ENCODE peak calls at places on chromosomes 3 and 15, in six cellular contexts. One of them, this sample, is unnamed.

GRCh38 chr3:179811321-179812095 is 158.7 kb downstream of the USP13 start:
- DNase-seq in body of pancreas: peak; percentile 65
- DNase-seq in CD8-positive, alpha-beta T cell: no peak
- DNase-seq in heart right ventricle: peak; percentile 23
- DNase-seq in heart left ventricle: no peak
- DNase-seq in lower lobe of right lung: no peak
- DNase-seq in this sample: no peak

GRCh38 chr15:61049934-61050333 is 179.2 kb downstream of the RORA start:
- DNase-seq in lower lobe of right lung: no peak
- DNase-seq in body of pancreas: no peak
- DNase-seq in heart left ventricle: no peak
- DNase-seq in CD8-positive, alpha-beta T cell: no peak
- DNase-seq in heart right ventricle: no peak
- DNase-seq in this sample: no peak

GRCh38 chr3:172905480-172905850 is 154.9 kb downstream of the ECT2 start:
- DNase-seq in heart left ventricle: no peak
- DNase-seq in body of pancreas: no peak
- DNase-seq in CD8-positive, alpha-beta T cell: no peak
- DNase-seq in lower lobe of right lung: no peak
- DNase-seq in heart right ventricle: no peak
- DNase-seq in this sample: no peak

GRCh38 chr3:11651900-11652299 is 8.2 kb upstream of the VGLL4 start:
- DNase-seq in CD8-positive, alpha-beta T cell: no peak
- DNase-seq in heart left ventricle: no peak
- DNase-seq in body of pancreas: no peak
- DNase-seq in heart right ventricle: no peak
- DNase-seq in lower lobe of right lung: no peak
- DNase-seq in this sample: no peak

GRCh38 chr3:179723617-179724016 is 70.8 kb downstream of the USP13 start:
- DNase-seq in body of pancreas: no peak
- DNase-seq in heart right ventricle: no peak
- DNase-seq in heart left ventricle: no peak
- DNase-seq in lower lobe of right lung: no peak
- DNase-seq in CD8-positive, alpha-beta T cell: no peak
- DNase-seq in this sample: no peak

GRCh38 chr15:74780523-74780982 is 1.3 kb upstream of the CSK start:
- DNase-seq in lower lobe of right lung: no peak
- DNase-seq in heart right ventricle: no peak
- DNase-seq in body of pancreas: no peak
- DNase-seq in CD8-positive, alpha-beta T cell: no peak
- DNase-seq in heart left ventricle: no peak
- DNase-seq in this sample: no peak

GRCh38 chr3:48692551-48692950 is 6.8 kb upstream of the NCKIPSD start:
- DNase-seq in heart right ventricle: no peak
- DNase-seq in CD8-positive, alpha-beta T cell: no peak
- DNase-seq in lower lobe of right lung: no peak
- DNase-seq in body of pancreas: no peak
- DNase-seq in heart left ventricle: no peak
- DNase-seq in this sample: no peak

GRCh38 chr3:95235916-95236315 is 1173.1 kb downstream of the NSUN3 start:
- DNase-seq in CD8-positive, alpha-beta T cell: no peak
- DNase-seq in body of pancreas: no peak
- DNase-seq in lower lobe of right lung: no peak
- DNase-seq in heart left ventricle: no peak
- DNase-seq in heart right ventricle: no peak
- DNase-seq in this sample: no peak

GRCh38 chr3:195194559-195195161 is 76.3 kb downstream of the XXYLT1 start:
- DNase-seq in heart right ventricle: no peak
- DNase-seq in body of pancreas: no peak
- DNase-seq in lower lobe of right lung: no peak
- DNase-seq in heart left ventricle: no peak
- DNase-seq in CD8-positive, alpha-beta T cell: no peak
- DNase-seq in this sample: no peak

GRCh38 chr3:138653567-138653966 is 45.0 kb downstream of the FAIM start:
- DNase-seq in CD8-positive, alpha-beta T cell: no peak
- DNase-seq in lower lobe of right lung: no peak
- DNase-seq in body of pancreas: peak; percentile 36
- DNase-seq in heart right ventricle: no peak
- DNase-seq in heart left ventricle: no peak
- DNase-seq in this sample: no peak
- H3K9me3 ChIP-seq in CD8-positive, alpha-beta T cell: no peaks in the 10 kb centered on the region
- H3K9me3 ChIP-seq in lower lobe of right lung: peaks cover under 1% of the 10 kb centered on the region
- H3K9me3 ChIP-seq in body of pancreas: no peaks in the 10 kb centered on the region
- H3K9me3 ChIP-seq in heart right ventricle: no peaks in the 10 kb centered on the region
- H3K9me3 ChIP-seq in heart left ventricle: no peaks in the 10 kb centered on the region
- H3K9me3 ChIP-seq in this sample: no peaks in the 10 kb centered on the region

GRCh38 chr3:112114558-112115160 is 18.4 kb downstream of the GCSAM start:
- DNase-seq in lower lobe of right lung: no peak
- DNase-seq in body of pancreas: no peak
- DNase-seq in heart right ventricle: no peak
- DNase-seq in heart left ventricle: no peak
- DNase-seq in CD8-positive, alpha-beta T cell: no peak
- DNase-seq in this sample: no peak
- H3K4me3 ChIP-seq in lower lobe of right lung: no peak overlapping the region
- H3K4me3 ChIP-seq in body of pancreas: no peak overlapping the region
- H3K4me3 ChIP-seq in heart right ventricle: no peak overlapping the region
- H3K4me3 ChIP-seq in heart left ventricle: no peak overlapping the region
- H3K4me3 ChIP-seq in CD8-positive, alpha-beta T cell: no peak overlapping the region
- H3K4me3 ChIP-seq in this sample: no peak overlapping the region

GRCh38 chr3:101200461-101200860 is 119.9 kb downstream of the IMPG2 start:
- DNase-seq in body of pancreas: no peak
- DNase-seq in heart left ventricle: no peak
- DNase-seq in heart right ventricle: no peak
- DNase-seq in CD8-positive, alpha-beta T cell: no peak
- DNase-seq in lower lobe of right lung: no peak
- DNase-seq in this sample: no peak

GRCh38 chr3:101204246-101204645 is 116.1 kb downstream of the IMPG2 start:
- DNase-seq in heart right ventricle: no peak
- DNase-seq in body of pancreas: no peak
- DNase-seq in CD8-positive, alpha-beta T cell: no peak
- DNase-seq in lower lobe of right lung: no peak
- DNase-seq in heart left ventricle: no peak
- DNase-seq in this sample: no peak

GRCh38 chr3:101202640-101203039 is 117.7 kb downstream of the IMPG2 start:
- DNase-seq in lower lobe of right lung: no peak
- DNase-seq in CD8-positive, alpha-beta T cell: no peak
- DNase-seq in heart left ventricle: no peak
- DNase-seq in body of pancreas: no peak
- DNase-seq in heart right ventricle: no peak
- DNase-seq in this sample: no peak

GRCh38 chr3:101203411-101203810 is 117.0 kb downstream of the IMPG2 start:
- DNase-seq in heart right ventricle: no peak
- DNase-seq in heart left ventricle: no peak
- DNase-seq in CD8-positive, alpha-beta T cell: no peak
- DNase-seq in body of pancreas: no peak
- DNase-seq in lower lobe of right lung: no peak
- DNase-seq in this sample: no peak
- H3K27ac ChIP-seq in heart right ventricle: no peak overlapping the region
- H3K27ac ChIP-seq in heart left ventricle: no peak overlapping the region
- H3K27ac ChIP-seq in CD8-positive, alpha-beta T cell: no peak overlapping the region
- H3K27ac ChIP-seq in body of pancreas: no peak overlapping the region
- H3K27ac ChIP-seq in lower lobe of right lung: no peak overlapping the region
- H3K27ac ChIP-seq in this sample: no peak overlapping the region

DNA sequence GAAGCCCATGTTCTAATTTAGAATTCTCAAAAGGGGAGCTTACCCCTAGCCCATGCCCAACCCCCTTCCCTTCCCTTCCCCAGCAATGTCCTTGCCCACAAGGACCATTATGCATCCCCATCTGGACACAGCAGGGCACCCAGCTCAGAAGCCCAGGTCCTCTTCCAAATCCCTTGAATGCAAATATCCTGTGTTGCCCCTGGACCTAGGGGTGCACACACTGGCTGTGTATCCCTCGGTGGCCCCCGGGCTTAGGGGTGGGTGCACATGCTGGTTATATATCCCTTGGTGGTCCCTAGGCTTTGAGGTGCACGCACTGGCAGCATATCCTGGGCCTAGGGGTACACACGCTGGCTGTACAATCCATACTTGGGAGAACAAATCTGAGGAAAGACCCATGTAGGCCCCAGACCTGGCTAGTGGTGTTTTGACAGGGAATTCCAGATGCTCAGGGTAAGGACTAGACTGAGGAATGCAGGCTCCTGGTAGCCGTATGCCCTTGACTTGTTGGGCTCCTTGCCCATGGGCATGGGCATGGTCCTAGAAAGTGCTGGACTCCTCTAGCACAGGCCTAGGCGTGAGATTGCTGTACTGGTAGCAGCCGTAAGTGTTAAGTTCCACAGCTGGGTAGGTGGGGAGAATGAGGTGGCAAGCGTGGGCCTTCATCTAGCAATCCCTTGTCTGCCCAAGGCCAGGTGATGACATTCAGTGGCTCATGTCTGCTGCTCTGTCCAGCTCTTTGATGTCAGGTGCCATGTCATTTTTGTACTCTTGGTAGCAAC is 222.4 kb downstream of the OPA1 start:
- DNase-seq in heart left ventricle: no peak
- DNase-seq in lower lobe of right lung: no peak
- DNase-seq in body of pancreas: no peak
- DNase-seq in heart right ventricle: no peak
- DNase-seq in CD8-positive, alpha-beta T cell: no peak
- DNase-seq in this sample: no peak
- H3K9me3 ChIP-seq in heart left ventricle: no peaks in the 10 kb centered on the region
- H3K9me3 ChIP-seq in lower lobe of right lung: no peaks in the 10 kb centered on the region
- H3K9me3 ChIP-seq in body of pancreas: no peaks in the 10 kb centered on the region
- H3K9me3 ChIP-seq in heart right ventricle: no peaks in the 10 kb centered on the region
- H3K9me3 ChIP-seq in CD8-positive, alpha-beta T cell: no peaks in the 10 kb centered on the region
- H3K9me3 ChIP-seq in this sample: no peaks in the 10 kb centered on the region

DNA sequence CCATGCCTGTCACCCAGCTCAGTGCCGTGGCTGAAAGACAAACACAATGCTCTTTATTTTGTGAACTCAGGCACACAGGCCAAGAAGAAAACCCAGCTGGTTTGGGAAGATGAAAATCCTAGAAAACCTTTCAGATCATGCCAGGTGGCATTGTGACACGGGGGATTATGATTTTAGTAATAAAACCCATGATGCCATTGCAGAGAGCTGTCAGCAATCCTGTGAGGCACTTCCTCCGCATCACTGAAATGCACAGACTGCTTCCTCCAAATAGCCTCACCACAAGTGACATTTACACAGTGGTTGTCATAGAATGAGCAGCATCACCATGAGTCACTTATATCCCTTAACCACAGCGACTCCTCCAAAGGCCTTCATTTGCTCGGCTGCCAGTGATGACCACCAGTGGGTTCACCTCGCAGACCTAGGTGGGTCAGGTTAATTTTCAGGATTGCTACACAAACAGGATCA is 22.7 kb downstream of the ABHD6 start:
- DNase-seq in CD8-positive, alpha-beta T cell: no peak
- DNase-seq in body of pancreas: no peak
- DNase-seq in heart right ventricle: no peak
- DNase-seq in heart left ventricle: no peak
- DNase-seq in lower lobe of right lung: no peak
- DNase-seq in this sample: no peak
- H3K4me3 ChIP-seq in CD8-positive, alpha-beta T cell: no peak overlapping the region
- H3K4me3 ChIP-seq in body of pancreas: no peak overlapping the region
- H3K4me3 ChIP-seq in heart right ventricle: no peak overlapping the region
- H3K4me3 ChIP-seq in heart left ventricle: no peak overlapping the region
- H3K4me3 ChIP-seq in lower lobe of right lung: no peak overlapping the region
- H3K4me3 ChIP-seq in this sample: no peak overlapping the region

This sample was measured in uterus.